ENCODE peak calls at places on chromosome 22, in seven cellular contexts. V is colonic mucosa, T is transverse colon, C is mucosa of gallbladder, M is NCI-H1417, L is activated B cell treated with CpG ODN at 0.5 μM for 24 hours, S is A549. H is an unnamed sample.

GRCh38 chr22:27391092-27391770 is 410.3 kb downstream of the MN1 start:
- DNase-seq in L (no peak), C (peak; percentile 53), T (no peak), S (no peak), M (no peak), V (no peak), H (no peak)

GRCh38 chr22:35150163-35151107 is 84.5 kb downstream of the ISX start:
- DNase-seq in T (peak; percentile 73), C (peak; percentile 60), V (peak; percentile 77), M (peak; percentile 61), L (peak; percentile 44), S (peak; percentile 13), H (peak; percentile 85)

GRCh38 chr22:31139866-31140716 is at the start of gene PLA2G3:
- DNase-seq in V (peak; percentile 48), M (peak; percentile 60), S (no peak), C (peak; percentile 42), L (no peak), T (no peak), H (no peak)

GRCh38 chr22:19855504-19856409 is 1.1 kb upstream of the GNB1L start:
- DNase-seq in V (peak; percentile 57), C (peak; percentile 22), T (peak; percentile 59), S (peak; percentile 56), M (peak; percentile 74), L (peak; percentile 34), H (peak; percentile 84)

GRCh38 chr22:37843746-37844089 is 416 bp downstream of the ANKRD54 start:
- DNase-seq in V (peak; percentile 64), C (peak; percentile 16), T (peak; percentile 59), S (no peak), M (no peak), L (no peak), H (peak; percentile 86)

GRCh38 chr22:43795320-43795719 is 16.8 kb downstream of the EFCAB6 start:
- DNase-seq in V (no peak), M (no peak), S (no peak), L (no peak), T (no peak), C (no peak), H (no peak)

GRCh38 chr22:17706451-17706900 is 67.8 kb downstream of the BID start:
- DNase-seq in M (no peak), V (peak; percentile 64), T (peak; percentile 54), S (peak; percentile 75), L (no peak), C (peak; percentile 70), H (peak; percentile 68)

GRCh38 chr22:37433786-37434185 is 6.5 kb upstream of the ELFN2 start:
- DNase-seq in T (no peak), V (no peak), S (no peak), L (no peak), M (no peak), C (no peak), H (no peak)

GRCh38 chr22:42236268-42236667 is 34.2 kb downstream of the TCF20 start:
- DNase-seq in C (no peak), V (no peak), S (no peak), T (no peak), M (no peak), L (no peak), H (no peak)

GRCh38 chr22:40310081-40310770 is 36.1 kb upstream of the ADSL start:
- DNase-seq in V (no peak), T (peak; percentile 21), M (no peak), C (peak; percentile 51), S (no peak), L (no peak), H (no peak)

GRCh38 chr22:27388090-27388600 is 413.4 kb downstream of the MN1 start:
- DNase-seq in C (no peak), V (no peak), T (no peak), S (no peak), M (no peak), L (no peak), H (no peak)

GRCh38 chr22:30923168-30923900 is 45.2 kb downstream of the MORC2 start:
- DNase-seq in V (no peak), S (no peak), M (no peak), T (no peak), L (no peak), C (no peak), H (no peak)

GRCh38 chr22:38068641-38069371 is 11.6 kb downstream of the PICK1 start:
- DNase-seq in T (no peak), M (no peak), L (no peak), V (no peak), S (no peak), C (no peak), H (no peak)

GRCh38 chr22:36052505-36052941 is 23.9 kb upstream of the RBFOX2 start:
- DNase-seq in C (no peak), L (no peak), V (no peak), T (no peak), M (no peak), S (peak; percentile 13), H (no peak)

GRCh38 chr22:50699001-50699753 is 26.6 kb downstream of the SHANK3 start:
- DNase-seq in M (no peak), C (no peak), V (no peak), L (no peak), S (no peak), T (no peak), H (peak; percentile 55)

GRCh38 chr22:46972901-46973831 is 210.7 kb downstream of the TBC1D22A start:
- DNase-seq in V (no peak), T (no peak), C (no peak), S (no peak), M (no peak), L (no peak), H (no peak)

GRCh38 chr22:41201146-41201545 is 4.0 kb upstream of the L3MBTL2 start:
- DNase-seq in T (no peak), C (no peak), L (no peak), S (no peak), M (peak; percentile 1), V (no peak), H (no peak)

GRCh38 chr22:45612451-45612901 is 59.2 kb upstream of the ATXN10 start:
- DNase-seq in S (no peak), V (no peak), M (no peak), L (no peak), C (peak; percentile 28), T (no peak), H (peak; percentile 64)

GRCh38 chr22:35894464-35894878 is 134.2 kb downstream of the RBFOX2 start:
- DNase-seq in T (peak; percentile 15), V (no peak), S (no peak), L (no peak), M (peak; percentile 20), C (no peak), H (no peak)

GRCh38 chr22:24952837-24953293 is 349 bp downstream of the KIAA1671 start:
- DNase-seq in C (no peak), S (peak; percentile 73), T (peak; percentile 71), V (peak; percentile 59), M (peak; percentile 77), L (no peak), H (no peak)

GRCh38 chr22:39417641-39418040 is 18.1 kb downstream of the TAB1 start:
- DNase-seq in V (no peak), T (no peak), C (no peak), S (no peak), M (no peak), L (no peak), H (no peak)

H was measured in activated effector memory CD4-positive, alpha-beta T cell treated with anti-CD3 and anti-CD28 coated beads, Interleukin-2, amount 50 U/mL, for 16 hours.